ENCODE peak calls at places on chromosomes 7 and 10, in ten cellular contexts. P, F, M, W, K, X, O, V, J and I are unnamed samples.
A peak's percentile ranks its signal among the peaks of the same experiment; 100 is the strongest.

GRCh38 chr7:45575501-45576248 is 1.5 kb downstream of the ADCY1 start:
- DNase-seq in P (no peak), F (no peak), M (no peak), W (no peak), K (no peak), X (no peak), O (no peak), V (no peak), J (peak; percentile 71), I (no peak)

GRCh38 chr10:2970190-2970823 is 97.0 kb upstream of the PFKP start:
- DNase-seq in P (no peak), F (no peak), M (no peak), W (no peak), K (no peak), X (no peak), O (no peak), V (no peak), J (no peak), I (no peak)

GRCh38 chr7:2757361-2757903 is 69.4 kb downstream of the AMZ1 start:
- DNase-seq in P (no peak), F (no peak), M (no peak), W (peak; percentile 43), K (no peak), X (peak; percentile 66), O (peak; percentile 54), V (no peak), J (no peak), I (peak; percentile 53)

GRCh38 chr10:68073631-68074403 is 1.3 kb downstream of the HERC4 start:
- DNase-seq in P (no peak), F (no peak), M (no peak), W (no peak), K (no peak), X (no peak), O (no peak), V (peak; percentile 19), J (no peak), I (no peak)

GRCh38 chr10:74543276-74543675 is 283.1 kb upstream of the KAT6B start:
- DNase-seq in P (no peak), F (no peak), M (no peak), W (no peak), K (no peak), X (no peak), O (no peak), V (no peak), J (no peak), I (no peak)

GRCh38 chr10:28677889-28678686 is 767 bp downstream of the BAMBI start:
- DNase-seq in P (no peak), F (no peak), M (no peak), W (no peak), K (no peak), X (peak; percentile 29), O (peak; percentile 32), V (no peak), J (peak; percentile 77), I (peak; percentile 10)

GRCh38 chr7:142689439-142690168 is 59.7 kb upstream of the PRSS1 start:
- DNase-seq in P (no peak), F (no peak), M (no peak), W (no peak), K (no peak), X (no peak), O (no peak), V (no peak), J (no peak), I (no peak)

GRCh38 chr7:32250494-32251260 is 180.5 kb upstream of the PDE1C start:
- DNase-seq in P (no peak), F (no peak), M (no peak), W (no peak), K (no peak), X (no peak), O (no peak), V (no peak), J (no peak), I (no peak)

GRCh38 chr10:52786098-52786497 is 13.5 kb upstream of the MBL2 start:
- DNase-seq in P (no peak), F (no peak), M (no peak), W (no peak), K (no peak), X (no peak), O (no peak), V (no peak), J (no peak), I (no peak)

GRCh38 chr7:46654546-46655443 is 733.7 kb upstream of the IGFBP3 start:
- DNase-seq in P (no peak), F (peak; percentile 24), M (no peak), W (no peak), K (no peak), X (no peak), O (no peak), V (no peak), J (no peak), I (no peak)

GRCh38 chr7:128914566-128915151 is 4.2 kb upstream of the KCP start:
- DNase-seq in P (no peak), F (no peak), M (no peak), W (no peak), K (peak; percentile 45), X (no peak), O (no peak), V (peak; percentile 84), J (peak; percentile 46), I (no peak)